ENCODE peak calls at places on chromosome 15, in six cellular contexts. L, D, J, O, V and M are unnamed samples.

GRCh38 chr15:64209680-64210334 is 47.0 kb upstream of the PPIB start:
- DNase-seq in L (no peak), D (peak; percentile 65), J (peak; percentile 66), O (no peak), V (no peak), M (no peak)

GRCh38 chr15:36358094-36358961 is 221.1 kb upstream of the CDIN1 start:
- DNase-seq in L (no peak), D (peak; percentile 96), J (peak; percentile 84), O (no peak), V (no peak), M (no peak)

GRCh38 chr15:67953286-67953685 is 100.8 kb upstream of the PIAS1 start:
- DNase-seq in L (no peak), D (no peak), J (no peak), O (no peak), V (no peak), M (no peak)

GRCh38 chr15:38672814-38673292 is 108.2 kb upstream of the RASGRP1 start:
- DNase-seq in L (no peak), D (no peak), J (no peak), O (no peak), V (no peak), M (no peak)

GRCh38 chr15:41013698-41014414 is 60.6 kb downstream of the CHAC1 start:
- DNase-seq in L (no peak), D (no peak), J (peak; percentile 76), O (no peak), V (no peak), M (no peak)

GRCh38 chr15:85515212-85515611 is 134.8 kb downstream of the AKAP13 start:
- DNase-seq in L (no peak), D (no peak), J (no peak), O (no peak), V (no peak), M (no peak)

GRCh38 chr15:31930967-31931366 is 99.3 kb upstream of the CHRNA7 start:
- DNase-seq in L (no peak), D (no peak), J (no peak), O (no peak), V (no peak), M (no peak)

GRCh38 chr15:27725733-27726132 is 373.4 kb downstream of the OCA2 start:
- DNase-seq in L (no peak), D (no peak), J (no peak), O (no peak), V (no peak), M (no peak)

GRCh38 chr15:38002883-38003477 is 68.5 kb downstream of the TMCO5A start:
- DNase-seq in L (peak; percentile 64), D (peak; percentile 83), J (peak; percentile 88), O (no peak), V (no peak), M (peak; percentile 18)

GRCh38 chr15:56808160-56808559 is 74.9 kb upstream of the ZNF280D start:
- DNase-seq in L (no peak), D (no peak), J (no peak), O (no peak), V (no peak), M (no peak)

GRCh38 chr15:68304611-68305337 is 27.2 kb downstream of the FEM1B start:
- DNase-seq in L (peak; percentile 18), D (no peak), J (no peak), O (no peak), V (peak; percentile 62), M (no peak)

GRCh38 chr15:86611392-86612040 is 531.8 kb downstream of the AGBL1 start:
- DNase-seq in L (no peak), D (peak; percentile 48), J (no peak), O (peak; percentile 60), V (no peak), M (no peak)

GRCh38 chr15:37260255-37260654 is 159.9 kb upstream of the MEIS2 start:
- DNase-seq in L (no peak), D (no peak), J (no peak), O (no peak), V (no peak), M (no peak)

GRCh38 chr15:31299588-31300207 is 26.9 kb upstream of the KLF13 start:
- DNase-seq in L (no peak), D (no peak), J (no peak), O (no peak), V (peak; percentile 49), M (no peak)

GRCh38 chr15:28984421-28985375 is 98.9 kb downstream of the APBA2 start:
- DNase-seq in L (no peak), D (peak; percentile 68), J (peak; percentile 75), O (no peak), V (no peak), M (peak; percentile 45)

GRCh38 chr15:48766196-48766595 is 44.7 kb downstream of the CEP152 start:
- DNase-seq in L (peak; percentile 59), D (peak; percentile 28), J (peak; percentile 45), O (no peak), V (no peak), M (no peak)

GRCh38 chr15:91535856-91536500 is 317.5 kb upstream of the SLCO3A1 start:
- DNase-seq in L (no peak), D (peak; percentile 64), J (no peak), O (peak; percentile 35), V (no peak), M (no peak)

GRCh38 chr15:66288796-66289195 is 4.6 kb upstream of the DIS3L start:
- DNase-seq in L (no peak), D (peak; percentile 1), J (no peak), O (no peak), V (no peak), M (no peak)

GRCh38 chr15:39131605-39132004 is 449.3 kb upstream of the THBS1 start:
- DNase-seq in L (no peak), D (peak; percentile 35), J (peak; percentile 11), O (no peak), V (no peak), M (no peak)

GRCh38 chr15:46961795-46962194 is 755.5 kb upstream of the SEMA6D start:
- DNase-seq in L (no peak), D (no peak), J (no peak), O (no peak), V (no peak), M (no peak)

GRCh38 chr15:62089616-62090015 is 22.8 kb downstream of the C2CD4A start:
- DNase-seq in L (no peak), D (no peak), J (no peak), O (no peak), V (no peak), M (no peak)

GRCh38 chr15:99707481-99708270 is 25.6 kb downstream of the LYSMD4 start:
- DNase-seq in L (no peak), D (peak; percentile 43), J (no peak), O (no peak), V (no peak), M (no peak)

GRCh38 chr15:39625856-39626255 is 45.0 kb downstream of the THBS1 start:
- DNase-seq in L (no peak), D (peak; percentile 42), J (no peak), O (no peak), V (no peak), M (no peak)

GRCh38 chr15:66982816-66983215 is 82.6 kb upstream of the SMAD3 start:
- DNase-seq in L (no peak), D (no peak), J (no peak), O (no peak), V (no peak), M (no peak)

GRCh38 chr15:38401101-38401500 is 52.8 kb upstream of the FAM98B start:
- DNase-seq in L (no peak), D (peak; percentile 38), J (peak; percentile 35), O (no peak), V (no peak), M (no peak)

GRCh38 chr15:62275818-62276217 is 110.7 kb upstream of the C2CD4B start:
- DNase-seq in L (no peak), D (no peak), J (no peak), O (no peak), V (no peak), M (no peak)

GRCh38 chr15:74218172-74218885 is 15.7 kb upstream of the STRA6 start:
- DNase-seq in L (no peak), D (no peak), J (no peak), O (no peak), V (no peak), M (no peak)

DNA sequence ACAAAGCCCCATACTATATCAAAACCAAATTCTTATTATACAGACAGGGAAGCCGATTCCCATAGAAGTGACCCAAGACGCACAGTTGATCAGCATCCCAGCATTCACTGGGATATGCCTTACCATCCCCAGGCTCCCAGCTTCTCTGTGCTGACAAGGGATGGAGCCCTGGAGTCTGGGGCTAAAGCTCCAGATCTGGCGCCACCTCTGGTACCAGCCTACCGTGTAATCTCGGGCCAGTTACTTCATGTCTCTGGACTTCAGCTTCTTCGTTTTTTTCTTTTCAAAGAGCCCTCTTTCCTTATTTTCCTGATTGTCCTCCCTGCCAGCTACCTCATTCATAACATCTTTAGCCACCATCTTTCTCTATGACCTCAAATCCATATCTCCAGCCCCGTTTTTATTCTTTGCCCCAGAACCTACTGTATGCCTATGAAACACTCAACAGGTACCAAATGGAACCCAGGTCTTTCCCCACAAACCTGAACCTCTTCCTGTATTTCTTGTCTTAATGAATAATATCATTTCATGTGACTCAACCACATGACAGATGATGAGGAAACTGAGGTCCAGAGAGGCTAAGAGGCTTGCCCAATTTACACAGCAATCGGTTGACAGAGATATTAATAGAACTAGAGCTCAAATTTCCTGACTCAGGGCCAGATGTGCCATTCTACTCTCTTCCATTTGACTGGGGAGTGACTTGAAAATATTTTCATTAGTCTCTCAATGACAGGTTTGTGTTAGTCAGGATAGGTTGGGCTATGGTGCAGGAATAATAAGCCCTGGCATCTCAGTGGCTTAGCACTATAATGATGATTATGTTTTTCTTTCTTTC is 85.4 kb upstream of the TLE3 start:
- DNase-seq in L (no peak), D (no peak), J (no peak), O (no peak), V (no peak), M (no peak)
- TF ChIP-seq CTCF in L (no peak), D (peak; percentile 10), J (peak; percentile 9), O (no peak), V (no peak), M (no peak)

GRCh38 chr15:50261979-50262378 is 3.5 kb downstream of the HDC start:
- DNase-seq in L (no peak), D (no peak), J (no peak), O (no peak), V (no peak), M (no peak)
- TF ChIP-seq CTCF in L (no peak), D (no peak), J (no peak), O (no peak), V (no peak), M (no peak)

DNA sequence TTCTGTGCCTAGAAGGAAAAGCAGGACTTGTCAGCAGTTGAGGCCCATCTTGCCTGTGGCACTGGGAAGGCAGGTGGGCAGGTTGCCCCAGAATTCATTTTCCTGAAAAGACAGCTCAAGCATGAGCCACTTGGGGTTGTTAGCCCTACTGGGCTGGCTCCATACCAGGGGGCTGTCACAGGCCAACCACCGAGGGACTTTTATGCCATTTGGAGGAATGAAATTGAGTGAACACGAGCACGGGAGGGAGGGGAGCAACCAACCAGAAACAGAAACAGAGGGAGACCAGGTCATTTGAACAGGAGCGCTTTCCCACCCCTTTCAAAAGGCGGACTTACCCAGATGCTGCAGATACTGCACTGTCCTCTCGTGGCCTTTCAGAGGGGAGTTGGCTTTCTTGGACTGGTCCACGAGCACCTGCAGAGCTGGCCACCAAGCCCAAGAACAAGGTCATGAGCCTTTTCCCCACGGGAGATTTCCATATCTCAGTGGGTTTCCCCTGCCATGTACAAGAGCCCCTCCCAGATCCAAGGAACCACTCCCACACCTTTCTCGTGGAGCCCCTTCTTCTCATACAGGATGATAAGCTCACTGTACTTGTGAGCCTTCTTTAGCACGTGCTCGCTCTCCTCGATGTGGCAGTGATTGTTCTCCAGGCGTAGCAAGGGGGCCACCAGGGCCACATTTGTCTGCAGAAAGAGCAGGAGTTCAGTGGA is 9.9 kb upstream of the PLA2G4F start:
- DNase-seq in L (no peak), D (no peak), J (no peak), O (no peak), V (no peak), M (no peak)
- TF ChIP-seq CTCF in L (no peak), D (no peak), J (no peak), O (no peak), V (no peak), M (no peak)

GRCh38 chr15:26590673-26591072 is 182.2 kb downstream of the GABRB3 start:
- DNase-seq in L (peak; percentile 40), D (no peak), J (no peak), O (no peak), V (no peak), M (no peak)
- TF ChIP-seq CTCF in L (no peak), D (no peak), J (no peak), O (no peak), V (no peak), M (no peak)